ENCODE peak calls at places on chromosomes 13 and 19, in nine cellular contexts. W is BE2C, U is left ventricle myocardium inferior, V is neural progenitor cell, Q is A549, Y is H1, B is heart right ventricle, F is choroid plexus epithelial cell, X is hepatocyte. M is an unnamed sample.

GRCh38 chr13:102470283-102470920 is 68.6 kb upstream of the FGF14 start:
- DNase-seq in Y (no peak), B (no peak), F (no peak), V (no peak), W (no peak), U (no peak), Q (no peak), X (no peak), M (no peak)

GRCh38 chr13:78603240-78603947 is at the start of gene POU4F1:
- DNase-seq in U (peak), V (peak), B (peak), X (peak), W (peak), F (no peak), Y (no peak), Q (peak), M (peak)

GRCh38 chr19:11722414-11722813 is 16.3 kb downstream of the ZNF823 start:
- DNase-seq in Q (no peak), B (no peak), Y (no peak), X (no peak), W (no peak), F (no peak), V (no peak), U (no peak), M (no peak)

GRCh38 chr13:32840840-32841713 is 175.1 kb upstream of the KL start:
- DNase-seq in V (no peak), F (peak), X (no peak), U (peak), W (peak), Q (no peak), Y (no peak), B (peak), M (no peak)

GRCh38 chr19:10921199-10921879 is 7.1 kb downstream of the YIPF2 start:
- DNase-seq in X (no peak), W (no peak), Y (no peak), F (no peak), U (no peak), B (no peak), V (no peak), Q (no peak), M (no peak)

GRCh38 chr13:110306960-110307696 is at the start of the genes COL4A1 and COL4A2:
- DNase-seq in F (peak), Q (no peak), U (peak), B (peak), W (no peak), Y (no peak), X (peak), V (peak), M (peak)

GRCh38 chr13:43981512-43982301 is 102.0 kb downstream of the LACC1 start:
- DNase-seq in V (no peak), U (no peak), Y (no peak), W (no peak), X (no peak), F (no peak), Q (no peak), B (no peak), M (no peak)

GRCh38 chr19:41945135-41945766 is 13.9 kb downstream of the RABAC1 start:
- DNase-seq in B (no peak), F (no peak), Q (no peak), U (no peak), W (no peak), V (no peak), Y (no peak), X (no peak), M (no peak)

GRCh38 chr19:35030257-35031071 is at the start of gene SCN1B:
- DNase-seq in B (peak), U (peak), Y (no peak), F (peak), X (peak), W (peak), Q (peak), V (peak), M (peak)

GRCh38 chr19:42132030-42132628 is at the start of gene POU2F2:
- DNase-seq in B (peak), X (no peak), F (no peak), Y (no peak), W (no peak), Q (no peak), V (peak), U (peak), M (no peak)

GRCh38 chr13:106318941-106319411 is 216.5 kb downstream of the EFNB2 start:
- DNase-seq in Y (no peak), X (peak), B (no peak), W (no peak), U (no peak), Q (peak), V (no peak), F (peak), M (no peak)

GRCh38 chr13:109028626-109029025 is 399.2 kb downstream of the MYO16 start:
- DNase-seq in Y (no peak), W (no peak), X (no peak), V (no peak), Q (no peak), B (no peak), U (no peak), F (no peak), M (no peak)

GRCh38 chr13:104782741-104783140 is 1716.5 kb upstream of the SLC10A2 start:
- DNase-seq in X (no peak), F (peak), V (no peak), Q (no peak), B (no peak), Y (no peak), U (no peak), W (no peak), M (no peak)

GRCh38 chr13:28684257-28684656 is 25.3 kb downstream of the POMP start:
- DNase-seq in X (peak), W (peak), U (no peak), Q (no peak), F (peak), B (no peak), V (peak), Y (peak), M (no peak)

GRCh38 chr13:71460179-71460578 is 406.8 kb downstream of the DACH1 start:
- DNase-seq in Q (no peak), W (no peak), F (peak), V (no peak), X (no peak), U (no peak), Y (no peak), B (no peak), M (no peak)

GRCh38 chr13:30551194-30551593 is 66.5 kb upstream of the USPL1 start:
- DNase-seq in X (peak), W (no peak), B (no peak), Q (no peak), U (no peak), V (peak), Y (no peak), F (peak), M (peak)

GRCh38 chr19:18894254-18895037 is 1.5 kb downstream of the CERS1 start:
- DNase-seq in W (peak), F (peak), Y (no peak), V (peak), X (peak), U (no peak), Q (peak), B (no peak), M (no peak)

GRCh38 chr19:17743874-17744273 is 7.4 kb upstream of the FCHO1 start:
- DNase-seq in F (peak), Q (no peak), Y (no peak), U (no peak), W (no peak), V (no peak), B (no peak), X (no peak), M (no peak)

GRCh38 chr19:38683393-38684077 is 36.1 kb downstream of the ACTN4 start:
- DNase-seq in U (no peak), Q (peak), X (peak), F (peak), V (peak), W (peak), B (no peak), Y (peak), M (peak)

GRCh38 chr19:17112271-17112670 is 36.7 kb downstream of the MYO9B start:
- DNase-seq in F (no peak), V (no peak), Y (no peak), B (no peak), W (no peak), U (no peak), Q (no peak), X (no peak), M (no peak)

GRCh38 chr13:106087201-106087600 is 448.3 kb downstream of the EFNB2 start:
- DNase-seq in X (no peak), F (no peak), Y (no peak), W (no peak), Q (no peak), U (no peak), V (no peak), B (no peak), M (no peak)

GRCh38 chr19:30053558-30053957 is 111.5 kb downstream of the URI1 start:
- DNase-seq in F (no peak), U (no peak), V (no peak), Q (no peak), B (no peak), X (no peak), Y (no peak), W (no peak), M (no peak)

GRCh38 chr13:32887617-32888016 is 128.6 kb upstream of the KL start:
- DNase-seq in B (no peak), X (no peak), W (no peak), F (no peak), Q (no peak), V (no peak), U (no peak), Y (no peak), M (no peak)

GRCh38 chr13:23979361-23980159 is 82.3 kb upstream of the C1QTNF9B start:
- DNase-seq in W (peak), X (peak), B (peak), F (peak), V (peak), Y (no peak), Q (peak), U (peak), M (peak)

GRCh38 chr19:55538132-55538531 is 1.2 kb upstream of the SBK2 start:
- DNase-seq in F (no peak), X (no peak), Y (no peak), Q (no peak), U (no peak), V (no peak), W (no peak), B (no peak), M (no peak)

GRCh38 chr19:46409146-46409545 is 4.2 kb downstream of the CCDC8 start:
- DNase-seq in B (no peak), V (no peak), Q (no peak), F (no peak), W (no peak), U (no peak), Y (no peak), X (peak), M (no peak)

GRCh38 chr19:43446746-43447489 is 18.5 kb downstream of the LYPD3 start:
- DNase-seq in X (peak), W (peak), Y (peak), V (peak), F (peak), U (peak), Q (peak), B (peak), M (peak)

GRCh38 chr13:78960881-78961280 is 301.9 kb upstream of the OBI1 start:
- DNase-seq in U (no peak), F (no peak), W (no peak), X (no peak), B (no peak), Y (no peak), Q (no peak), V (no peak), M (no peak)

DNA sequence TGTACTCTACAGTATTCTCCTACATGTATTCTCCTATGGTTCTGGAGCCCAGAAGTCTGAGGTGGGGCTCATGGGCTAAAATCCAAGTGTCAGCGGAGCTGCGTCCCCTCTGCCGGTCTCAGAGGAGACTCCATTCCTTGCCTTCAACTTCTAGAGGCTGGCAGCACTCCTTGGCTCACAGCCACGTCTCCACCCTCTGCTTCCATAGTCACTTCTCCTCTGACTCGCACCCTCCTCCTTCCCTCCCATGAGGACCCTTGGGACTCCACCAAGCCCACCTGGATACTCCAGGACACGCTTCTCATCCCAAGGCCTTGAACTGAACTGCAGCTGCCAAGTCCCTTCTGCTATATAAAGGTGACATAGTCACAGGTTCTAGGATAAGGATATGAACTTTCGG is 27.8 kb downstream of the DHRS12 start:
- DNase-seq in F (no peak), W (no peak), B (no peak), X (no peak), Q (no peak), Y (no peak), U (no peak), V (no peak), M (no peak)
- TF ChIP-seq CTCF in F (no peak), W (no peak), B (no peak), X (no peak), Q (no peak), Y (no peak), U (no peak), V (no peak), M (no peak)

GRCh38 chr13:80086304-80086721 is 254.6 kb downstream of the SPRY2 start:
- DNase-seq in X (peak), Y (no peak), Q (no peak), W (no peak), U (no peak), V (no peak), B (no peak), F (peak), M (no peak)

GRCh38 chr13:80084086-80084676 is 256.7 kb downstream of the SPRY2 start:
- DNase-seq in W (no peak), B (no peak), Y (no peak), F (peak), Q (no peak), X (peak), U (no peak), V (no peak), M (no peak)

GRCh38 chr13:80082396-80083096 is 258.4 kb downstream of the SPRY2 start:
- DNase-seq in V (no peak), F (peak), W (no peak), B (no peak), U (no peak), Q (no peak), Y (no peak), X (no peak), M (no peak)

GRCh38 chr13:80083097-80083429 is 257.9 kb downstream of the SPRY2 start:
- DNase-seq in F (no peak), B (no peak), V (no peak), Y (no peak), W (no peak), U (no peak), X (no peak), Q (no peak), M (no peak)

DNA sequence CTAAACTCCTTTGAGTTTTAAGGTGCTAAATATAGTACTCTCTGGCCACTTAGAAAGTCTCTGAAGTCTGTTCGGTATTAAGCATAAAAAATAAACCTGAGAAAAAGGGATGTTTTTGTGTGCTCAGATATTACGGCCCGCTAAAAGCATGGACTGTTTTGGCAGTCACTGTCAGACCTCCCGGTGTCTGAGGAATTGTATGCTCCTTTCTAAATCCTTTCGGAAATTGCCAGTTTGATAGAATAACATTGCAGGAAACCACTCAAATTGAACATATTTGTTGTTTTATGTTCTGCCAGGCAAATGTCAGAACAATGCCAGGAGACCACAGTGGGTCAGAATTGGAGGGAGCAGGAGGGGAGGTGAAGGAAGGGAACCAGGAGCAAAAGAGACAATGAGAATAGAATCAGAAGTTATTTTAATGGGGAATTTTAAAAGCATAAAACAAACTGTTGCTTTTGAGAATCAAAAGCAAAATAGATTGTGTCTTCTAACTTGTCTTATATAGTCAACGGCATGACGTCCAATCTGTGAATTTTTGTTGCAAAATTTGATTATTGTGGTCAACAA is 257.3 kb downstream of the SPRY2 start:
- DNase-seq in B (no peak), Q (no peak), U (no peak), X (no peak), W (no peak), V (no peak), F (peak), Y (no peak), M (no peak)
- H3K4me3 ChIP-seq in B (no peak), Q (no peak), U (no peak), X (no peak), W (no peak), V (no peak), F (peak), Y (no peak), M (no peak)

GRCh38 chr13:68081051-68081450 is 850.9 kb upstream of the PCDH9 start:
- DNase-seq in V (no peak), B (no peak), W (no peak), Q (no peak), X (no peak), U (no peak), F (no peak), Y (no peak), M (no peak)
- TF ChIP-seq CTCF in V (no peak), B (no peak), W (no peak), Q (no peak), X (no peak), U (no peak), F (no peak), Y (no peak), M (no peak)

GRCh38 chr19:13103961-13104847 is 1.5 kb upstream of the LYL1 start:
- DNase-seq in B (peak), Q (peak), X (no peak), U (peak), V (peak), Y (no peak), W (peak), F (no peak), M (peak)
- H3K4me3 ChIP-seq in B (no peak), Q (no peak), X (no peak), U (peak), V (no peak), Y (no peak), W (peak), F (no peak), M (no peak)

GRCh38 chr13:99086149-99086868 is 108.4 kb upstream of the DOCK9 start:
- DNase-seq in V (peak), X (peak), Y (no peak), W (peak), F (peak), U (peak), Q (peak), B (peak), M (peak)
- TF ChIP-seq CTCF in V (no peak), X (no peak), Y (no peak), W (no peak), F (no peak), U (no peak), Q (no peak), B (no peak), M (no peak)

DNA sequence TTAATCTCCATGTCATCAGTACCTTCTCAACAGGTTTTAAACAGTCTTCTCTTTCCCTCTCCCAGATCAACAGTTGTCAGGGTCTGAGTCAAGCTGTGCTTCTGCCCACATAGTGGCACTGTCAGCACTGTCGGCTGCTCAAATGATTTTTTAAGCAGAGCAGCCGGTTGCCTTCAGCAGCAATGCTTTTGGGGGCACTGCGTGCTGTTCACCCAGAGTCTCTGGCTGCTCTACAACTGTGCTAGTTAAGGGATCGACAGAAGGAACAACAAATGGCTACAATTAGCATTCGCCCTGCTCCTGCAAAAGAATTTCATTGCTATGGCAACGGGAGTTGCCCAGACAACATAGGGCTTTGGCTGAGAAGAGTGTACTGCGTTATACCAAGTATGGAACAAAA is 412.9 kb downstream of the DIAPH3 start:
- DNase-seq in B (no peak), Q (no peak), F (peak), W (peak), Y (peak), X (peak), V (peak), U (no peak), M (no peak)
- H3K4me3 ChIP-seq in B (no peak), Q (no peak), F (peak), W (peak), Y (peak), X (no peak), V (peak), U (no peak), M (no peak)

M was measured in WERI-Rb-1.